ENCODE peak calls at places on chromosomes 11 and 22, in four cellular contexts. O, Q, A and F are unnamed samples.

GRCh38 chr11:123526918-123527317 is 96.8 kb downstream of the GRAMD1B start:
- DNase-seq in A (no peak), Q (no peak), O (no peak), F (no peak)

GRCh38 chr11:1747753-1748466 is 2.5 kb downstream of the IFITM10 start:
- DNase-seq in A (no peak), O (no peak), Q (peak), F (no peak)

GRCh38 chr11:14082338-14082737 is 119.8 kb downstream of the SPON1 start:
- DNase-seq in A (no peak), O (no peak), Q (no peak), F (no peak)

GRCh38 chr11:62402226-62402625 is 16.6 kb upstream of the SCGB1A1 start:
- DNase-seq in Q (no peak), A (no peak), O (peak), F (no peak)

GRCh38 chr11:911031-911889 is 650 bp upstream of the CHID1 start:
- DNase-seq in O (peak), A (no peak), Q (no peak), F (no peak)

GRCh38 chr11:132072044-132072879 is 701.8 kb downstream of the NTM start:
- DNase-seq in Q (no peak), A (peak), O (no peak), F (no peak)

GRCh38 chr11:108662700-108663099 is 2.2 kb upstream of the DDX10 start:
- DNase-seq in Q (no peak), A (no peak), O (no peak), F (no peak)

GRCh38 chr11:363948-364761 is 5.1 kb upstream of the B4GALNT4 start:
- DNase-seq in Q (no peak), A (no peak), O (peak), F (no peak)

GRCh38 chr11:11251394-11251970 is 101.6 kb downstream of the CSNK2A3 start:
- DNase-seq in A (no peak), O (no peak), Q (no peak), F (no peak)

GRCh38 chr11:117725048-117725734 is 71.8 kb downstream of the DSCAML1 start:
- DNase-seq in A (no peak), O (no peak), Q (no peak), F (no peak)

GRCh38 chr11:104462346-104462745 is 298.4 kb upstream of the PDGFD start:
- DNase-seq in A (peak), Q (peak), O (no peak), F (no peak)

GRCh38 chr11:73342633-73343032 is 33.6 kb upstream of the RELT start:
- DNase-seq in O (no peak), Q (no peak), A (no peak), F (no peak)

GRCh38 chr11:10544491-10545470 is 3.8 kb upstream of the RNF141 start:
- DNase-seq in A (no peak), O (no peak), Q (no peak), F (no peak)

GRCh38 chr11:61555051-61555969 is 25.6 kb downstream of the SYT7 start:
- DNase-seq in Q (no peak), O (no peak), A (no peak), F (no peak)

GRCh38 chr22:33747576-33748180 is 172.6 kb downstream of the LARGE1 start:
- DNase-seq in A (no peak), Q (no peak), O (peak), F (no peak)

GRCh38 chr11:114201219-114201618 is 95.0 kb upstream of the NNMT start:
- DNase-seq in Q (no peak), O (no peak), A (no peak), F (no peak)

GRCh38 chr11:59983212-59983611 is 19.4 kb downstream of the OOSP4A start:
- DNase-seq in A (no peak), O (no peak), Q (no peak), F (no peak)

GRCh38 chr11:13596601-13597000 is 71.9 kb upstream of the FAR1 start:
- DNase-seq in Q (no peak), A (no peak), O (no peak), F (no peak)

GRCh38 chr22:37627545-37627944 is 11.9 kb upstream of the SH3BP1 start:
- DNase-seq in A (no peak), Q (no peak), O (no peak), F (no peak)

GRCh38 chr11:10908215-10908990 is 50.5 kb upstream of the ZBED5 start:
- DNase-seq in O (no peak), Q (no peak), A (peak), F (no peak)

GRCh38 chr11:9574556-9574805 is 1.0 kb downstream of the WEE1 start:
- DNase-seq in A (no peak), Q (no peak), O (no peak), F (no peak)

GRCh38 chr22:45023431-45023830 is 13.6 kb upstream of the PHF21B start:
- DNase-seq in A (no peak), O (no peak), Q (no peak), F (no peak)

GRCh38 chr11:32430586-32431357 is 4.6 kb downstream of the WT1 start:
- DNase-seq in Q (no peak), O (no peak), A (no peak), F (no peak)

GRCh38 chr11:3958301-3958700 is 102.8 kb downstream of the STIM1 start:
- DNase-seq in Q (no peak), A (no peak), O (no peak), F (no peak)

GRCh38 chr22:33105501-33105911 is 47.3 kb upstream of the SYN3 start:
- DNase-seq in Q (no peak), O (no peak), A (no peak), F (peak)

GRCh38 chr22:31286360-31287255 is 5.7 kb downstream of the PIK3IP1 start:
- DNase-seq in O (peak), A (no peak), Q (no peak), F (no peak)

GRCh38 chr11:31687256-31687655 is 123.9 kb downstream of the PAX6 start:
- DNase-seq in Q (no peak), O (no peak), A (no peak), F (no peak)

GRCh38 chr11:844693-845644 is 2.3 kb downstream of the TSPAN4 start:
- DNase-seq in O (peak), Q (no peak), A (peak), F (no peak)